ENCODE peak calls at places on chromosomes 11 and 22, in four cellular contexts. S is A673; D is stimulated activated CD8-positive, alpha-beta memory T cell treated with anti-CD3 and anti-CD28 coated beads, Interleukin-4, amount 100 ng/mL, for 24 hours; G is left kidney. U is an unnamed sample.

GRCh38 chr11:73189315-73189714 is 28.8 kb upstream of the P2RY2 start:
- DNase-seq in S (no peak), D (no peak), G (no peak), U (no peak)

GRCh38 chr22:19958083-19959042 is 16.7 kb upstream of the TXNRD2 start:
- DNase-seq in S (no peak), D (no peak), G (peak; percentile 46), U (no peak)

GRCh38 chr11:84719935-84720577 is 907.1 kb downstream of the DLG2 start:
- DNase-seq in S (peak; percentile 18), D (no peak), G (peak; percentile 41), U (no peak)

GRCh38 chr11:111021131-111021530 is 224.4 kb upstream of the POU2AF2 start:
- DNase-seq in S (no peak), D (no peak), G (peak; percentile 59), U (no peak)

GRCh38 chr11:112289588-112290461 is 29.2 kb upstream of the PLET1 start:
- DNase-seq in S (peak; percentile 93), D (peak; percentile 78), G (peak; percentile 83), U (peak; percentile 81)

GRCh38 chr11:17653606-17654005 is 65.8 kb upstream of the MYOD1 start:
- DNase-seq in S (no peak), D (no peak), G (no peak), U (no peak)

GRCh38 chr22:21726650-21727049 is 8.9 kb downstream of the YPEL1 start:
- DNase-seq in S (peak; percentile 53), D (peak; percentile 22), G (peak; percentile 78), U (no peak)

GRCh38 chr22:24271406-24271760 is 752 bp downstream of the SPECC1L start:
- DNase-seq in S (no peak), D (no peak), G (no peak), U (no peak)

GRCh38 chr22:27501191-27501936 is 300.2 kb downstream of the MN1 start:
- DNase-seq in S (no peak), D (no peak), G (peak; percentile 84), U (no peak)

GRCh38 chr11:75524576-75525432 is 937 bp downstream of the GDPD5 start:
- DNase-seq in S (no peak), D (no peak), G (peak; percentile 53), U (peak; percentile 61)

GRCh38 chr11:20840341-20840740 is 171.0 kb downstream of the NELL1 start:
- DNase-seq in S (no peak), D (no peak), G (no peak), U (no peak)

GRCh38 chr11:66327171-66328035 is 8.8 kb downstream of the RIN1 start:
- DNase-seq in S (no peak), D (no peak), G (no peak), U (no peak)